ENCODE peak calls at places on chromosomes 6 and 20, in seven cellular contexts. One of them, this sample, is unnamed.
A peak's percentile ranks its signal among the peaks of the same experiment; 100 is the strongest.

GRCh38 chr20:11607047-11607446 is 310.6 kb upstream of the BTBD3 start:
- DNase-seq in K562: no peak
- DNase-seq in GM12878: no peak
- DNase-seq in HepG2: no peak
- DNase-seq in HCT116: no peak
- DNase-seq in H1: no peak
- DNase-seq in SK-N-SH: no peak
- DNase-seq in this sample: no peak

GRCh38 chr20:8579060-8579459 is 447.0 kb downstream of the PLCB1 start:
- DNase-seq in K562: no peak
- DNase-seq in GM12878: no peak
- DNase-seq in HepG2: no peak
- DNase-seq in HCT116: no peak
- DNase-seq in H1: no peak
- DNase-seq in SK-N-SH: no peak
- DNase-seq in this sample: no peak

GRCh38 chr6:1812034-1812433 is 202.3 kb downstream of the FOXC1 start:
- DNase-seq in K562: no peak
- DNase-seq in GM12878: no peak
- DNase-seq in HepG2: peak; percentile 15
- DNase-seq in HCT116: no peak
- DNase-seq in H1: no peak
- DNase-seq in SK-N-SH: no peak
- DNase-seq in this sample: no peak

GRCh38 chr6:7773914-7774313 is 48.0 kb downstream of the BMP6 start:
- DNase-seq in K562: no peak
- DNase-seq in GM12878: no peak
- DNase-seq in HepG2: no peak
- DNase-seq in HCT116: no peak
- DNase-seq in H1: no peak
- DNase-seq in SK-N-SH: no peak
- DNase-seq in this sample: peak; percentile 16

GRCh38 chr6:34115396-34116314 is 30.2 kb downstream of the GRM4 start:
- DNase-seq in K562: peak; percentile 79
- DNase-seq in GM12878: no peak
- DNase-seq in HepG2: no peak
- DNase-seq in HCT116: no peak
- DNase-seq in H1: no peak
- DNase-seq in SK-N-SH: no peak
- DNase-seq in this sample: peak; percentile 51

GRCh38 chr6:84220809-84221409 is 6.5 kb downstream of the CEP162 start:
- DNase-seq in K562: no peak
- DNase-seq in GM12878: no peak
- DNase-seq in HepG2: no peak
- DNase-seq in HCT116: peak; percentile 10
- DNase-seq in H1: no peak
- DNase-seq in SK-N-SH: peak; percentile 7
- DNase-seq in this sample: peak; percentile 28

GRCh38 chr20:1761116-1761515 is 103.5 kb upstream of the SIRPG start:
- DNase-seq in K562: no peak
- DNase-seq in GM12878: no peak
- DNase-seq in HepG2: no peak
- DNase-seq in HCT116: peak; percentile 13
- DNase-seq in H1: no peak
- DNase-seq in SK-N-SH: no peak
- DNase-seq in this sample: no peak

GRCh38 chr6:41659935-41660334 is 21.7 kb downstream of the MDFI start:
- DNase-seq in K562: no peak
- DNase-seq in GM12878: no peak
- DNase-seq in HepG2: no peak
- DNase-seq in HCT116: no peak
- DNase-seq in H1: no peak
- DNase-seq in SK-N-SH: no peak
- DNase-seq in this sample: no peak

GRCh38 chr6:137951064-137951597 is 84.1 kb downstream of the TNFAIP3 start:
- DNase-seq in K562: no peak
- DNase-seq in GM12878: no peak
- DNase-seq in HepG2: no peak
- DNase-seq in HCT116: no peak
- DNase-seq in H1: no peak
- DNase-seq in SK-N-SH: no peak
- DNase-seq in this sample: no peak
- TF ChIP-seq JUND in K562: no peak
- TF ChIP-seq JUND in GM12878: no peak
- TF ChIP-seq JUND in HepG2: no peak
- TF ChIP-seq JUND in HCT116: no peak
- TF ChIP-seq JUND in H1: no peak
- TF ChIP-seq JUND in SK-N-SH: no peak
- TF ChIP-seq JUND in this sample: no peak

GRCh38 chr6:136486357-136486756 is 63.9 kb downstream of the MAP7 start:
- DNase-seq in K562: no peak
- DNase-seq in GM12878: no peak
- DNase-seq in HepG2: no peak
- DNase-seq in HCT116: no peak
- DNase-seq in H1: no peak
- DNase-seq in SK-N-SH: peak; percentile 66
- DNase-seq in this sample: no peak

GRCh38 chr6:136491251-136491650 is 59.0 kb downstream of the MAP7 start:
- DNase-seq in K562: no peak
- DNase-seq in GM12878: no peak
- DNase-seq in HepG2: no peak
- DNase-seq in HCT116: no peak
- DNase-seq in H1: no peak
- DNase-seq in SK-N-SH: peak; percentile 31
- DNase-seq in this sample: no peak

GRCh38 chr6:136483906-136484305 is 66.3 kb downstream of the MAP7 start:
- DNase-seq in K562: no peak
- DNase-seq in GM12878: no peak
- DNase-seq in HepG2: no peak
- DNase-seq in HCT116: no peak
- DNase-seq in H1: no peak
- DNase-seq in SK-N-SH: no peak
- DNase-seq in this sample: no peak

GRCh38 chr6:136491674-136492235 is 58.5 kb downstream of the MAP7 start:
- DNase-seq in K562: no peak
- DNase-seq in GM12878: no peak
- DNase-seq in HepG2: no peak
- DNase-seq in HCT116: no peak
- DNase-seq in H1: no peak
- DNase-seq in SK-N-SH: peak; percentile 41
- DNase-seq in this sample: no peak

GRCh38 chr6:136487746-136488145 is 62.5 kb downstream of the MAP7 start:
- DNase-seq in K562: no peak
- DNase-seq in GM12878: no peak
- DNase-seq in HepG2: no peak
- DNase-seq in HCT116: no peak
- DNase-seq in H1: no peak
- DNase-seq in SK-N-SH: no peak
- DNase-seq in this sample: no peak
- TF ChIP-seq JUND in K562: no peak
- TF ChIP-seq JUND in GM12878: no peak
- TF ChIP-seq JUND in HepG2: no peak
- TF ChIP-seq JUND in HCT116: no peak
- TF ChIP-seq JUND in H1: no peak
- TF ChIP-seq JUND in SK-N-SH: no peak
- TF ChIP-seq JUND in this sample: no peak

DNA sequence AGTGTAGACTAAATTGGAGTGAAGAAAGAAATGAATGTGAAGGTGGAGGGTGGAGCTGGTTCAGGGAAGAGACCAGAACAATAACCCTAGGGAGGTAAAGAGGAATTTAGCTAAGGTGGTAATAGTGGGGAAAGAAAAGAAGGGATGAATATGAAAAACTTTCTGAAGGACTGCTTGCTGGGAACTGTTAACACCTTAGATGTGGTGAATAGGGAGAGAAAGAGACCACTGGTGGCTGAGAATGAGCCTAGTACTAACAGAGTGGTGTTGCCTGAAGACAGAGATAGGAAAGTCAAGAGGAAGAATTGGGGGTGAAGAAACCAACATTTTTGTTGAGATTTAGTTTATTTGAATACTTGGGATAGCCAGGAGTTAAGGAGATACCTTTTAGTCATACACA is 78.4 kb upstream of the HS3ST5 start:
- DNase-seq in K562: no peak
- DNase-seq in GM12878: no peak
- DNase-seq in HepG2: no peak
- DNase-seq in HCT116: no peak
- DNase-seq in H1: peak; percentile 34
- DNase-seq in SK-N-SH: no peak
- DNase-seq in this sample: no peak
- TF ChIP-seq JUND in K562: no peak
- TF ChIP-seq JUND in GM12878: no peak
- TF ChIP-seq JUND in HepG2: no peak
- TF ChIP-seq JUND in HCT116: no peak
- TF ChIP-seq JUND in H1: no peak
- TF ChIP-seq JUND in SK-N-SH: no peak
- TF ChIP-seq JUND in this sample: no peak

GRCh38 chr6:129498950-129499870 is 210.8 kb downstream of the ARHGAP18 start:
- DNase-seq in K562: peak; percentile 47
- DNase-seq in GM12878: no peak
- DNase-seq in HepG2: peak; percentile 58
- DNase-seq in HCT116: peak; percentile 67
- DNase-seq in H1: no peak
- DNase-seq in SK-N-SH: peak; percentile 9
- DNase-seq in this sample: peak; percentile 53

GRCh38 chr6:129498556-129498940 is 211.4 kb downstream of the ARHGAP18 start:
- DNase-seq in K562: peak; percentile 8
- DNase-seq in GM12878: no peak
- DNase-seq in HepG2: no peak
- DNase-seq in HCT116: no peak
- DNase-seq in H1: no peak
- DNase-seq in SK-N-SH: no peak
- DNase-seq in this sample: no peak

GRCh38 chr6:129499871-129500219 is 210.1 kb downstream of the ARHGAP18 start:
- DNase-seq in K562: no peak
- DNase-seq in GM12878: no peak
- DNase-seq in HepG2: no peak
- DNase-seq in HCT116: no peak
- DNase-seq in H1: no peak
- DNase-seq in SK-N-SH: no peak
- DNase-seq in this sample: no peak

GRCh38 chr6:129500958-129501381 is 209.0 kb downstream of the ARHGAP18 start:
- DNase-seq in K562: peak; percentile 54
- DNase-seq in GM12878: no peak
- DNase-seq in HepG2: peak; percentile 44
- DNase-seq in HCT116: peak; percentile 61
- DNase-seq in H1: no peak
- DNase-seq in SK-N-SH: peak; percentile 1
- DNase-seq in this sample: no peak

DNA sequence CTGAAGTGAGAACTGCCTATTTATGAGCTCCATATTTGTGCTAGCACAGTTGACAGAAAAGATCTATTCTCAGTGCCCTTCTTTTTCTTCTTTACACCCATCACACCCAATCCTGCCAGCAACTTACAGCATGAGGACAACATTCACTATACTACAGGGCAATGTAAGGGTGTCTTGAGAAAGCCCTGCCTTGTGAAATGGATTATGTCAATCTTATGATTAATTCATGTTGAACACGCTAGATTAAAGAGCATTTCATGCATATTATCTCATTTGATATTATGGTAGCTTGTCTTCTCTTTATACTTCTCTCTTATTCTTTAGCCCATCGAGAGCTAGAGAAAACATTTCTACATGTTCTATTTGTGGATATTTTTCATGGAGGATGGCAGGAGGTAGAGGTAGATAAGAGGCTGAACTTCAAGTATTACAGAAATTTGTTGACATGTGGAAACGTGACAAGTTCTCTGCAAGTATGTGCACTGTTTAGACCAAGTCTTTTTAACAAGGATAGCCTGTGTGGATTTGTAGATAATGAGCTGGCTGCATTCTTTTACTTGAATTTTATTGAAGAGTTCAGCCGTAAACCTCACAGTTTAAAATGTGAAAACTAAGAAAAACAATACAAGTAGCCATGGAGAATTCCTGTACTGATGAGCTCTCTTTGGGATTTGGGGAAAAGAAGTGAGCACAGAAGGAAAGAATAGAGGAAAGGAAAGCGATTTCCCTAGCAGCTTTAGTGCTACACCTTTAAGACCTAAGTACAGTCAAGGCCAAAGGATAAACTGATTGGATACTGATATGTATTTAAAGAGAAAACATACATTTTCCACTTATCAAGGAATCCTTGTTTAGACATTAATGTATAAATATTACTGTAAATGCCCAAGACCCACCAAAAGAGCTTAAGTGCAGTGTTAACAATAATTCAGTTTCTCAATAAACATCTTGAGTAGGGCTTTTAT is 212.1 kb downstream of the ARHGAP18 start:
- DNase-seq in K562: peak; percentile 9
- DNase-seq in GM12878: no peak
- DNase-seq in HepG2: no peak
- DNase-seq in HCT116: no peak
- DNase-seq in H1: no peak
- DNase-seq in SK-N-SH: no peak
- DNase-seq in this sample: no peak
- TF ChIP-seq JUND in K562: no peak
- TF ChIP-seq JUND in GM12878: no peak
- TF ChIP-seq JUND in HepG2: no peak
- TF ChIP-seq JUND in HCT116: no peak
- TF ChIP-seq JUND in H1: no peak
- TF ChIP-seq JUND in SK-N-SH: no peak
- TF ChIP-seq JUND in this sample: no peak